ENCODE peak calls at places on chromosomes 13 and 19, in five cellular contexts. One of them, this sample, is unnamed.

GRCh38 chr19:45216677-45217076 is 28.5 kb downstream of the EXOC3L2 start:
- DNase-seq in A549: no peak
- DNase-seq in COLO829: no peak
- DNase-seq in GM12864: no peak
- DNase-seq in IMR-90: no peak
- DNase-seq in this sample: no peak

GRCh38 chr19:51552996-51553725 is 17.9 kb upstream of the ZNF175 start:
- DNase-seq in A549: peak; percentile 23
- DNase-seq in COLO829: peak; percentile 56
- DNase-seq in GM12864: no peak
- DNase-seq in IMR-90: peak; percentile 47
- DNase-seq in this sample: peak; percentile 43

GRCh38 chr19:40661616-40662015 is 28.8 kb downstream of the NUMBL start:
- DNase-seq in GM12864: no peak
- DNase-seq in A549: no peak
- DNase-seq in IMR-90: no peak
- DNase-seq in COLO829: no peak
- DNase-seq in this sample: no peak

GRCh38 chr13:33290421-33290965 is 4.9 kb upstream of the STARD13 start:
- DNase-seq in COLO829: no peak
- DNase-seq in A549: no peak
- DNase-seq in IMR-90: no peak
- DNase-seq in GM12864: no peak
- DNase-seq in this sample: no peak

GRCh38 chr13:62997696-62998095 is 1582.0 kb upstream of the PCDH20 start:
- DNase-seq in IMR-90: no peak
- DNase-seq in A549: no peak
- DNase-seq in GM12864: no peak
- DNase-seq in COLO829: no peak
- DNase-seq in this sample: no peak

GRCh38 chr13:84542348-84542747 is 660.1 kb upstream of the SLITRK1 start:
- DNase-seq in A549: no peak
- DNase-seq in COLO829: no peak
- DNase-seq in GM12864: no peak
- DNase-seq in IMR-90: no peak
- DNase-seq in this sample: no peak

GRCh38 chr19:19034204-19034624 is 811 bp downstream of the ARMC6 start:
- DNase-seq in A549: peak; percentile 86
- DNase-seq in GM12864: peak; percentile 68
- DNase-seq in COLO829: peak; percentile 89
- DNase-seq in IMR-90: peak; percentile 44
- DNase-seq in this sample: peak; percentile 86

GRCh38 chr13:80048802-80049201 is 292.1 kb downstream of the SPRY2 start:
- DNase-seq in COLO829: peak; percentile 96
- DNase-seq in GM12864: peak; percentile 74
- DNase-seq in A549: peak; percentile 11
- DNase-seq in IMR-90: peak; percentile 98
- DNase-seq in this sample: peak; percentile 69

GRCh38 chr19:19040417-19040816 is 7.0 kb downstream of the ARMC6 start:
- DNase-seq in COLO829: no peak
- DNase-seq in A549: no peak
- DNase-seq in GM12864: no peak
- DNase-seq in IMR-90: peak; percentile 91
- DNase-seq in this sample: no peak

GRCh38 chr13:93227906-93228801 is 1.5 kb downstream of the GPC6 start:
- DNase-seq in GM12864: no peak
- DNase-seq in IMR-90: peak; percentile 87
- DNase-seq in COLO829: no peak
- DNase-seq in A549: no peak
- DNase-seq in this sample: no peak

GRCh38 chr13:30408319-30409101 is 13.8 kb upstream of the UBE2L5 start:
- DNase-seq in GM12864: peak; percentile 74
- DNase-seq in IMR-90: peak; percentile 79
- DNase-seq in A549: peak; percentile 69
- DNase-seq in COLO829: no peak
- DNase-seq in this sample: peak; percentile 91

GRCh38 chr13:24261566-24261965 is 47.8 kb upstream of the C1QTNF9 start:
- DNase-seq in IMR-90: no peak
- DNase-seq in A549: no peak
- DNase-seq in COLO829: no peak
- DNase-seq in GM12864: no peak
- DNase-seq in this sample: no peak

GRCh38 chr19:42233638-42234292 is 8.6 kb downstream of the GSK3A start:
- DNase-seq in A549: no peak
- DNase-seq in IMR-90: no peak
- DNase-seq in COLO829: no peak
- DNase-seq in GM12864: no peak
- DNase-seq in this sample: no peak

This sample was measured in GM20000.